ENCODE peak calls at places on chromosomes 11 and 22, in ten cellular contexts. J is GM10248; Q is astrocyte; L is neural progenitor cell; X is stimulated activated CD4-positive, alpha-beta T cell treated with anti-CD3 and anti-CD28 coated beads, Interleukin-4, amount 100 ng/mL, for 48 hours; O is CD8-positive, alpha-beta T cell; Z is omental fat pad; K is NCI-H1436; E is MM.1S; V is activated T-cell treated with anti-CD3 and anti-CD28 coated beads for 1 hour. U is an unnamed sample.

GRCh38 chr22:17878970-17879369 is 104.7 kb upstream of the BID start:
- DNase-seq in Q (peak), O (no peak), E (no peak), Z (no peak), X (no peak), J (no peak), L (no peak), V (no peak), K (no peak), U (no peak)

GRCh38 chr11:15038963-15039362 is 34.4 kb upstream of the CALCB start:
- DNase-seq in J (no peak), V (no peak), L (peak), K (no peak), Z (no peak), X (no peak), Q (no peak), E (no peak), O (no peak), U (no peak)

GRCh38 chr11:15889972-15890371 is 466.4 kb downstream of the SOX6 start:
- DNase-seq in L (peak), K (no peak), O (no peak), X (no peak), E (no peak), Q (peak), V (no peak), Z (no peak), J (no peak), U (no peak)

GRCh38 chr11:122517403-122518379 is 137.8 kb upstream of the UBASH3B start:
- DNase-seq in Z (no peak), L (no peak), O (no peak), X (no peak), V (no peak), Q (no peak), K (no peak), E (no peak), J (no peak), U (no peak)

GRCh38 chr11:62108017-62108750 is 15.6 kb upstream of the INCENP start:
- DNase-seq in Q (peak), J (peak), V (no peak), Z (no peak), X (no peak), E (peak), O (peak), L (peak), K (peak), U (peak)

GRCh38 chr22:42366815-42367581 is 65.2 kb downstream of the NFAM1 start:
- DNase-seq in V (no peak), X (no peak), Q (no peak), L (no peak), E (no peak), O (no peak), K (no peak), J (no peak), Z (no peak), U (peak)

GRCh38 chr11:35049906-35050531 is 89.0 kb upstream of the CD44 start:
- DNase-seq in V (no peak), K (no peak), J (no peak), O (no peak), Z (no peak), Q (no peak), L (no peak), E (no peak), X (no peak), U (no peak)

GRCh38 chr11:44203270-44204043 is 106.5 kb downstream of the ALX4 start:
- DNase-seq in Z (no peak), L (no peak), E (no peak), X (no peak), Q (no peak), O (no peak), J (no peak), V (no peak), K (no peak), U (no peak)

GRCh38 chr11:113474362-113475159 is 637 bp downstream of the DRD2 start:
- DNase-seq in L (peak), K (no peak), X (peak), O (peak), Z (peak), Q (peak), J (peak), E (peak), V (peak), U (peak)

GRCh38 chr11:57279131-57279530 is 42.1 kb upstream of the APLNR start:
- DNase-seq in J (no peak), E (no peak), V (no peak), O (no peak), L (no peak), K (no peak), Q (no peak), Z (no peak), X (no peak), U (no peak)

GRCh38 chr22:30668306-30668655 is 606 bp upstream of the DUSP18 start:
- DNase-seq in X (no peak), L (peak), E (no peak), Z (no peak), V (no peak), O (no peak), K (no peak), J (no peak), Q (no peak), U (no peak)

GRCh38 chr11:5736396-5736795 is at the start of gene OR56B1:
- DNase-seq in V (no peak), K (no peak), E (no peak), L (no peak), X (no peak), Q (no peak), J (no peak), O (no peak), Z (no peak), U (no peak)

GRCh38 chr11:20161230-20161918 is 1.1 kb upstream of the DBX1 start:
- DNase-seq in K (no peak), X (no peak), Q (no peak), O (no peak), L (peak), V (no peak), J (no peak), Z (no peak), E (no peak), U (no peak)

GRCh38 chr22:44407404-44408226 is 90.4 kb downstream of the RTL6 start:
- DNase-seq in J (no peak), K (no peak), Z (no peak), Q (no peak), X (no peak), V (no peak), O (no peak), L (no peak), E (no peak), U (no peak)

GRCh38 chr11:1889527-1889930 is 2.2 kb downstream of the PRR33 start:
- DNase-seq in Z (no peak), V (no peak), Q (no peak), E (no peak), O (no peak), L (no peak), K (no peak), J (no peak), X (no peak), U (no peak)

U was measured in pons.